ENCODE peak calls at places on chromosomes 4 and X, in five cellular contexts. One of them, this sample, is unnamed. For H3K4me1, the result is how much of the 10 kb centered on the place peaks cover.

GRCh38 chr4:73576366-73576765 is 43.9 kb downstream of the RASSF6 start:
- DNase-seq in A549: no peak
- DNase-seq in tibial artery: no peak
- DNase-seq in CD4-positive, CD25-positive, alpha-beta regulatory T cell: no peak
- DNase-seq in CD8-positive, alpha-beta T cell: no peak
- DNase-seq in this sample: no peak

GRCh38 chrX:102976793-102977495 is 39.9 kb downstream of the RAB40AL start:
- DNase-seq in A549: no peak
- DNase-seq in tibial artery: no peak
- DNase-seq in CD4-positive, CD25-positive, alpha-beta regulatory T cell: no peak
- DNase-seq in CD8-positive, alpha-beta T cell: no peak
- DNase-seq in this sample: no peak

GRCh38 chrX:73127700-73128241 is 48.5 kb upstream of the PABPC1L2A start:
- DNase-seq in A549: no peak
- DNase-seq in tibial artery: no peak
- DNase-seq in CD4-positive, CD25-positive, alpha-beta regulatory T cell: no peak
- DNase-seq in CD8-positive, alpha-beta T cell: no peak
- DNase-seq in this sample: no peak

GRCh38 chr4:146521543-146522097 is at the start of gene SLC10A7:
- DNase-seq in A549: peak
- DNase-seq in tibial artery: peak
- DNase-seq in CD4-positive, CD25-positive, alpha-beta regulatory T cell: peak
- DNase-seq in CD8-positive, alpha-beta T cell: peak
- DNase-seq in this sample: peak

GRCh38 chrX:56600141-56600540 is 36.7 kb downstream of the UBQLN2 start:
- DNase-seq in A549: no peak
- DNase-seq in tibial artery: no peak
- DNase-seq in CD4-positive, CD25-positive, alpha-beta regulatory T cell: no peak
- DNase-seq in CD8-positive, alpha-beta T cell: no peak
- DNase-seq in this sample: no peak

GRCh38 chr4:121706595-121707021 is 9.8 kb upstream of the ANXA5 start:
- DNase-seq in A549: no peak
- DNase-seq in tibial artery: no peak
- DNase-seq in CD4-positive, CD25-positive, alpha-beta regulatory T cell: no peak
- DNase-seq in CD8-positive, alpha-beta T cell: peak
- DNase-seq in this sample: no peak

GRCh38 chr4:10200869-10201268 is 84.3 kb upstream of the WDR1 start:
- DNase-seq in A549: no peak
- DNase-seq in tibial artery: no peak
- DNase-seq in CD4-positive, CD25-positive, alpha-beta regulatory T cell: no peak
- DNase-seq in CD8-positive, alpha-beta T cell: no peak
- DNase-seq in this sample: no peak

GRCh38 chrX:113269203-113269602 is 428.6 kb upstream of the AMOT start:
- DNase-seq in A549: no peak
- DNase-seq in tibial artery: no peak
- DNase-seq in CD4-positive, CD25-positive, alpha-beta regulatory T cell: no peak
- DNase-seq in CD8-positive, alpha-beta T cell: no peak
- DNase-seq in this sample: no peak

GRCh38 chrX:66004928-66005831 is 34.7 kb downstream of the VSIG4 start:
- DNase-seq in A549: no peak
- DNase-seq in tibial artery: no peak
- DNase-seq in CD4-positive, CD25-positive, alpha-beta regulatory T cell: no peak
- DNase-seq in CD8-positive, alpha-beta T cell: no peak
- DNase-seq in this sample: no peak

GRCh38 chrX:138711399-138712347 is at the start of gene FGF13:
- DNase-seq in A549: no peak
- DNase-seq in tibial artery: peak
- DNase-seq in CD4-positive, CD25-positive, alpha-beta regulatory T cell: no peak
- DNase-seq in CD8-positive, alpha-beta T cell: no peak
- DNase-seq in this sample: no peak

GRCh38 chrX:103585421-103586313 is at the start of gene TCEAL4:
- DNase-seq in A549: peak
- DNase-seq in tibial artery: peak
- DNase-seq in CD4-positive, CD25-positive, alpha-beta regulatory T cell: peak
- DNase-seq in CD8-positive, alpha-beta T cell: peak
- DNase-seq in this sample: peak

GRCh38 chr4:151031831-151032605 is 16.9 kb upstream of the LRBA start:
- DNase-seq in A549: no peak
- DNase-seq in tibial artery: no peak
- DNase-seq in CD4-positive, CD25-positive, alpha-beta regulatory T cell: no peak
- DNase-seq in CD8-positive, alpha-beta T cell: no peak
- DNase-seq in this sample: no peak

GRCh38 chr4:176927664-176928063 is 134.9 kb upstream of the VEGFC start:
- DNase-seq in A549: no peak
- DNase-seq in tibial artery: no peak
- DNase-seq in CD4-positive, CD25-positive, alpha-beta regulatory T cell: no peak
- DNase-seq in CD8-positive, alpha-beta T cell: no peak
- DNase-seq in this sample: no peak

GRCh38 chrX:107684956-107685385 is 56.7 kb downstream of the PRPS1 start:
- DNase-seq in A549: no peak
- DNase-seq in tibial artery: peak
- DNase-seq in CD4-positive, CD25-positive, alpha-beta regulatory T cell: no peak
- DNase-seq in CD8-positive, alpha-beta T cell: no peak
- DNase-seq in this sample: no peak

GRCh38 chrX:24117288-24117687 is 32.2 kb upstream of the ZFX start:
- DNase-seq in A549: no peak
- DNase-seq in tibial artery: no peak
- DNase-seq in CD4-positive, CD25-positive, alpha-beta regulatory T cell: no peak
- DNase-seq in CD8-positive, alpha-beta T cell: no peak
- DNase-seq in this sample: no peak

GRCh38 chr4:73816814-73817213 is 19.7 kb upstream of the CXCL6 start:
- DNase-seq in A549: no peak
- DNase-seq in tibial artery: no peak
- DNase-seq in CD4-positive, CD25-positive, alpha-beta regulatory T cell: no peak
- DNase-seq in CD8-positive, alpha-beta T cell: no peak
- DNase-seq in this sample: no peak

GRCh38 chr4:113248320-113248719 is 198.9 kb downstream of the ANK2 start:
- DNase-seq in A549: no peak
- DNase-seq in tibial artery: no peak
- DNase-seq in CD4-positive, CD25-positive, alpha-beta regulatory T cell: no peak
- DNase-seq in CD8-positive, alpha-beta T cell: no peak
- DNase-seq in this sample: no peak

GRCh38 chrX:31909850-31910547 is 838.2 kb upstream of the FTHL17 start:
- DNase-seq in A549: no peak
- DNase-seq in tibial artery: no peak
- DNase-seq in CD4-positive, CD25-positive, alpha-beta regulatory T cell: no peak
- DNase-seq in CD8-positive, alpha-beta T cell: no peak
- DNase-seq in this sample: no peak

GRCh38 chrX:9940397-9940796 is 26.8 kb upstream of the CLDN34 start:
- DNase-seq in A549: no peak
- DNase-seq in tibial artery: no peak
- DNase-seq in CD4-positive, CD25-positive, alpha-beta regulatory T cell: no peak
- DNase-seq in CD8-positive, alpha-beta T cell: no peak
- DNase-seq in this sample: no peak

GRCh38 chrX:13868481-13869040 is 51.7 kb upstream of the GPM6B start:
- DNase-seq in A549: no peak
- DNase-seq in tibial artery: no peak
- DNase-seq in CD4-positive, CD25-positive, alpha-beta regulatory T cell: no peak
- DNase-seq in CD8-positive, alpha-beta T cell: no peak
- DNase-seq in this sample: no peak

GRCh38 chrX:46582325-46582724 is 8.8 kb downstream of the CHST7 start:
- DNase-seq in A549: no peak
- DNase-seq in tibial artery: no peak
- DNase-seq in CD4-positive, CD25-positive, alpha-beta regulatory T cell: no peak
- DNase-seq in CD8-positive, alpha-beta T cell: no peak
- DNase-seq in this sample: no peak

GRCh38 chr4:88216395-88216794 is 58.0 kb upstream of the ABCG2 start:
- DNase-seq in A549: no peak
- DNase-seq in tibial artery: no peak
- DNase-seq in CD4-positive, CD25-positive, alpha-beta regulatory T cell: no peak
- DNase-seq in CD8-positive, alpha-beta T cell: no peak
- DNase-seq in this sample: no peak

GRCh38 chr4:180028682-180029081 is 2214.5 kb upstream of the TENM3 start:
- DNase-seq in A549: no peak
- DNase-seq in tibial artery: no peak
- DNase-seq in CD4-positive, CD25-positive, alpha-beta regulatory T cell: no peak
- DNase-seq in CD8-positive, alpha-beta T cell: no peak
- DNase-seq in this sample: no peak

GRCh38 chr4:80266267-80266901 is at the start of gene FGF5:
- DNase-seq in A549: no peak
- DNase-seq in tibial artery: peak
- DNase-seq in CD4-positive, CD25-positive, alpha-beta regulatory T cell: no peak
- DNase-seq in CD8-positive, alpha-beta T cell: no peak
- DNase-seq in this sample: peak

GRCh38 chr4:101527186-101527585 is 179.9 kb upstream of the PPP3CA start:
- DNase-seq in A549: no peak
- DNase-seq in tibial artery: no peak
- DNase-seq in CD4-positive, CD25-positive, alpha-beta regulatory T cell: no peak
- DNase-seq in CD8-positive, alpha-beta T cell: peak
- DNase-seq in this sample: peak

GRCh38 chr4:108529984-108530901 is 90.1 kb upstream of the RPL34 start:
- DNase-seq in A549: no peak
- DNase-seq in tibial artery: no peak
- DNase-seq in CD4-positive, CD25-positive, alpha-beta regulatory T cell: no peak
- DNase-seq in CD8-positive, alpha-beta T cell: no peak
- DNase-seq in this sample: no peak

GRCh38 chr4:40305329-40306193 is 29.6 kb upstream of the CHRNA9 start:
- DNase-seq in A549: no peak
- DNase-seq in tibial artery: no peak
- DNase-seq in CD4-positive, CD25-positive, alpha-beta regulatory T cell: no peak
- DNase-seq in CD8-positive, alpha-beta T cell: peak
- DNase-seq in this sample: no peak

GRCh38 chrX:56733459-56734046 is 4.5 kb downstream of the NBDY start:
- DNase-seq in A549: peak
- DNase-seq in tibial artery: peak
- DNase-seq in CD4-positive, CD25-positive, alpha-beta regulatory T cell: peak
- DNase-seq in CD8-positive, alpha-beta T cell: peak
- DNase-seq in this sample: peak

GRCh38 chr4:102574317-102574716 is 73.2 kb downstream of the NFKB1 start:
- DNase-seq in A549: no peak
- DNase-seq in tibial artery: no peak
- DNase-seq in CD4-positive, CD25-positive, alpha-beta regulatory T cell: no peak
- DNase-seq in CD8-positive, alpha-beta T cell: no peak
- DNase-seq in this sample: no peak

GRCh38 chrX:40092808-40093435 is 4.8 kb downstream of the BCOR start:
- DNase-seq in A549: no peak
- DNase-seq in tibial artery: no peak
- DNase-seq in CD4-positive, CD25-positive, alpha-beta regulatory T cell: no peak
- DNase-seq in CD8-positive, alpha-beta T cell: no peak
- DNase-seq in this sample: no peak
- H3K4me1 ChIP-seq in A549: under half
- H3K4me1 ChIP-seq in tibial artery: half or more
- H3K4me1 ChIP-seq in CD4-positive, CD25-positive, alpha-beta regulatory T cell: under half
- H3K4me1 ChIP-seq in CD8-positive, alpha-beta T cell: under half
- H3K4me1 ChIP-seq in this sample: under half

DNA sequence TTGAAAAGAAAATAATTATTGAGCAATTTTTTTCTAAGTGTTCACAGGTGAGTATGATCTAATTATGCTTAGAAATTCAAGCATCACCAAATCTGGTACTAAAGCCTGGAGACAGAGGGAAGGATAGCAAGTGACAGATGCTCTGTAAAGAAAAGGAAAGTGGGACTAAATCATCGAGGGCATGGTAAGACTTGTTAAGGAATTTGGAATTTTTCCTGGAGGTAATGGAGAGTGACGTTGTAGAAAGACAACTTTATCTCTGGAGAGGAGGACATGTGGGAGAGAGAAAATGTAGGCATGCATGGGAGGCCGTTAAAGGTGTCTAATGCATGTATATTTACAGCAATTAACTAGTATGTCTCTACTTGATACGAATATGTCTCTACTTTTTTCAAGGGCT is 333.2 kb upstream of the ATOH1 start:
- DNase-seq in A549: no peak
- DNase-seq in tibial artery: no peak
- DNase-seq in CD4-positive, CD25-positive, alpha-beta regulatory T cell: no peak
- DNase-seq in CD8-positive, alpha-beta T cell: no peak
- DNase-seq in this sample: no peak
- H3K4me3 ChIP-seq in A549: no peak
- H3K4me3 ChIP-seq in tibial artery: no peak
- H3K4me3 ChIP-seq in CD4-positive, CD25-positive, alpha-beta regulatory T cell: no peak
- H3K4me3 ChIP-seq in CD8-positive, alpha-beta T cell: no peak
- H3K4me3 ChIP-seq in this sample: no peak

GRCh38 chr4:2868840-2869487 is 25.3 kb downstream of the ADD1 start:
- DNase-seq in A549: no peak
- DNase-seq in tibial artery: no peak
- DNase-seq in CD4-positive, CD25-positive, alpha-beta regulatory T cell: no peak
- DNase-seq in CD8-positive, alpha-beta T cell: no peak
- DNase-seq in this sample: no peak

GRCh38 chr4:2866891-2867290 is 23.2 kb downstream of the ADD1 start:
- DNase-seq in A549: no peak
- DNase-seq in tibial artery: no peak
- DNase-seq in CD4-positive, CD25-positive, alpha-beta regulatory T cell: no peak
- DNase-seq in CD8-positive, alpha-beta T cell: no peak
- DNase-seq in this sample: no peak

GRCh38 chr4:2867758-2868491 is 24.3 kb downstream of the ADD1 start:
- DNase-seq in A549: no peak
- DNase-seq in tibial artery: peak
- DNase-seq in CD4-positive, CD25-positive, alpha-beta regulatory T cell: no peak
- DNase-seq in CD8-positive, alpha-beta T cell: no peak
- DNase-seq in this sample: no peak

GRCh38 chr4:2865381-2865780 is 21.7 kb downstream of the ADD1 start:
- DNase-seq in A549: no peak
- DNase-seq in tibial artery: no peak
- DNase-seq in CD4-positive, CD25-positive, alpha-beta regulatory T cell: no peak
- DNase-seq in CD8-positive, alpha-beta T cell: no peak
- DNase-seq in this sample: no peak

DNA sequence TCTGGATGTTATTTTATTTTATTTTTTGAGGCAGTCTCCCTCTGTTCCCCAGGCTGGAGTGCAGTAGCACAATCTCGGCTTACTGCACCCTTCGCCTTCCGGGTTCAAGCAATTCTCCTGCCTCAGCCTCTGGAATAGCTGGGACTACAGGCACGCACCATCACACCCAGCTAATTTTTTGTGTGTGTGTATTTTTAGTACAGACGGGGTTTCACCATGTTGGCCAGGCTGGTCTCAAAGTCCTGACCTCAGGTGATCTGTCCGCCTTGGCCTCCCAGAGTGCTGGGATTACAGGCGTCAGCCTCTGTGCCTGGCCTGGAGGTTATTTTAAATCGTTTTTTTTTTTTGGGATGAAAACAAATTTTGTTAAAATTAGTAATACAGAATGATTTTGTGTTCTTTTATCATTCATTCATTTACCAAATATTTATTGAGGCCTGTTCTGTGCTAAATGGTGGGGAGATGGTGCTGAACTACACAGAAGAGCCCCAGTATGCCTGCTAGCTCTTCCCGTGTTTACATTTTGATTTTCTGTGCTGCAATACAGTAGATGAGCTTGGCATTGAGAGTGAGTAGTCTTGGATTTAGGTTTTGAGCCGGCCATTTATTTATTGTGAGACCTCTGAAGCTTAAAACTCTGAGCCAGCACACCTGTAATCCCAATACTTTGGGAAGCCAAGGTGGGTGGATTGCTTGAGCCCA is 22.7 kb downstream of the ADD1 start:
- DNase-seq in A549: no peak
- DNase-seq in tibial artery: no peak
- DNase-seq in CD4-positive, CD25-positive, alpha-beta regulatory T cell: no peak
- DNase-seq in CD8-positive, alpha-beta T cell: no peak
- DNase-seq in this sample: no peak
- H3K4me1 ChIP-seq in A549: under half
- H3K4me1 ChIP-seq in tibial artery: half or more
- H3K4me1 ChIP-seq in CD4-positive, CD25-positive, alpha-beta regulatory T cell: under half
- H3K4me1 ChIP-seq in CD8-positive, alpha-beta T cell: under half
- H3K4me1 ChIP-seq in this sample: under half

DNA sequence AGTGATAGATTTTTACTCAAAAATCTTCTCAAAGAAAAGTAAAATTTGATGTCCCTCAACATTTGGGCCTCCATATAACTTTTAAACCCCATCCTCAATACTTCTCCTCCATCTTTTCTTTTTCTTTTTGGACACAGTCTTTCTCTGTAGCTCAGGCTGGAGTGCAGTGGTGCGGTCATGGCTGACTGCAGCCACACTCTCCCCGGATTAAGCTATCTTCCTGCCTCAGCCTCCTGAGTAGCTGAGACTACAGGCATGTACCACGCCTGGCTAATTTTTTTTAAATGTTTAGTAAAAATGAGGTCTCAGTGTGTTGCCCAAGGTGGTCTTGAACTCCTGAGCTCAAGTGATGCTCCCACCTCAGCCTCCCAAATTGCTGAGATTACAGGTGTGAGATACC is 33.1 kb downstream of the KDM6A start:
- DNase-seq in A549: no peak
- DNase-seq in tibial artery: no peak
- DNase-seq in CD4-positive, CD25-positive, alpha-beta regulatory T cell: no peak
- DNase-seq in CD8-positive, alpha-beta T cell: no peak
- DNase-seq in this sample: no peak
- H3K4me3 ChIP-seq in A549: no peak
- H3K4me3 ChIP-seq in tibial artery: no peak
- H3K4me3 ChIP-seq in CD4-positive, CD25-positive, alpha-beta regulatory T cell: no peak
- H3K4me3 ChIP-seq in CD8-positive, alpha-beta T cell: no peak
- H3K4me3 ChIP-seq in this sample: no peak

This sample was measured in naive thymus-derived CD4-positive, alpha-beta T cell.